ENCODE peak calls at places on chromosomes 5 and 9, in four cellular contexts. Q is EL, P is ACHN, E is NCI-H1092 treated with DMSO at 0.1 percent for 48 hours. X is an unnamed sample.

GRCh38 chr9:127397722-127398647 is 1.0 kb downstream of the SLC2A8 start:
- DNase-seq in P (peak; percentile 33), Q (peak; percentile 55), E (peak; percentile 29), X (no peak)

GRCh38 chr9:131082774-131083512 is 13.4 kb upstream of the AIF1L start:
- DNase-seq in E (no peak), P (no peak), Q (no peak), X (no peak)

GRCh38 chr9:137174722-137175293 is 3.0 kb upstream of the TMEM210 start:
- DNase-seq in P (no peak), Q (no peak), E (no peak), X (peak; percentile 17)

GRCh38 chr9:98159790-98160189 is 32.6 kb downstream of the CORO2A start:
- DNase-seq in Q (no peak), E (no peak), P (no peak), X (no peak)

GRCh38 chr9:70747335-70747734 is 332.9 kb upstream of the KLF9 start:
- DNase-seq in P (no peak), Q (peak; percentile 4), E (no peak), X (no peak)

GRCh38 chr9:36189978-36190377 is 743 bp upstream of the CLTA start:
- DNase-seq in P (peak; percentile 29), Q (no peak), E (peak; percentile 63), X (no peak)

GRCh38 chr5:177077335-177077734 is 9.4 kb upstream of the FGFR4 start:
- DNase-seq in Q (no peak), P (no peak), E (no peak), X (no peak)

GRCh38 chr5:76391014-76391413 is 12.1 kb upstream of the IQGAP2 start:
- DNase-seq in E (no peak), P (no peak), Q (no peak), X (no peak)

GRCh38 chr9:79651251-79651795 is 79.6 kb downstream of the TLE4 start:
- DNase-seq in P (no peak), E (peak; percentile 20), Q (peak; percentile 50), X (no peak)

GRCh38 chr9:36755019-36755418 is 182.3 kb downstream of the MELK start:
- DNase-seq in E (no peak), Q (no peak), P (no peak), X (no peak)

GRCh38 chr5:67021522-67022316 is 174.9 kb downstream of the CD180 start:
- DNase-seq in E (no peak), Q (no peak), P (no peak), X (no peak)

GRCh38 chr5:11251242-11251641 is 490.2 kb upstream of the DAP start:
- DNase-seq in P (no peak), E (no peak), Q (peak; percentile 26), X (no peak)

GRCh38 chr5:36150676-36151433 is 832 bp downstream of the LMBRD2 start:
- DNase-seq in P (peak; percentile 33), E (peak; percentile 51), Q (peak; percentile 62), X (peak; percentile 35)

GRCh38 chr5:133721365-133721764 is 109.0 kb upstream of the FSTL4 start:
- DNase-seq in E (no peak), Q (no peak), P (no peak), X (no peak)

GRCh38 chr9:116905131-116905724 is 218.1 kb downstream of the TRIM32 start:
- DNase-seq in Q (no peak), E (no peak), P (no peak), X (no peak)

X was measured in T-cell.